ENCODE peak calls at places on chromosomes 13 and 19, in eight cellular contexts. I is astrocyte of the cerebellum, D is Peyer's patch, E is K562, O is nephron progenitor cell, S is astrocyte of the spinal cord, W is mesothelial cell of epicardium, V is SK-N-SH. J is an unnamed sample.

GRCh38 chr19:16338470-16339360 is 14.1 kb downstream of the KLF2 start:
- DNase-seq in I (peak), D (no peak), E (no peak), O (no peak), S (peak), W (no peak), V (no peak), J (peak)

GRCh38 chr13:42258747-42259146 is 13.2 kb upstream of the AKAP11 start:
- DNase-seq in I (no peak), D (no peak), E (peak), O (no peak), S (no peak), W (no peak), V (no peak), J (no peak)

GRCh38 chr13:45337803-45338202 is 3.2 kb downstream of the TPT1 start:
- DNase-seq in I (no peak), D (no peak), E (no peak), O (no peak), S (no peak), W (no peak), V (no peak), J (no peak)

GRCh38 chr13:101417043-101417406 is 717 bp upstream of the NALCN start:
- DNase-seq in I (peak), D (no peak), E (no peak), O (no peak), S (peak), W (no peak), V (peak), J (no peak)

GRCh38 chr13:98173431-98173921 is 3.6 kb downstream of the RNF113B start:
- DNase-seq in I (peak), D (no peak), E (no peak), O (no peak), S (peak), W (no peak), V (no peak), J (no peak)

GRCh38 chr19:30741539-30741938 is 369.4 kb downstream of the ZNF536 start:
- DNase-seq in I (no peak), D (no peak), E (no peak), O (no peak), S (no peak), W (no peak), V (peak), J (no peak)

GRCh38 chr13:33761744-33762143 is 56.2 kb upstream of the RFC3 start:
- DNase-seq in I (peak), D (no peak), E (no peak), O (peak), S (peak), W (no peak), V (peak), J (no peak)

GRCh38 chr13:43785681-43786471 is 896 bp downstream of the ENOX1 start:
- DNase-seq in I (no peak), D (peak), E (peak), O (peak), S (peak), W (peak), V (peak), J (no peak)

GRCh38 chr13:41306271-41307150 is 4.6 kb upstream of the NAA16 start:
- DNase-seq in I (no peak), D (no peak), E (no peak), O (no peak), S (peak), W (no peak), V (peak), J (no peak)

GRCh38 chr19:41233748-41234240 is 14.8 kb downstream of the AXL start:
- DNase-seq in I (no peak), D (no peak), E (no peak), O (no peak), S (no peak), W (no peak), V (no peak), J (no peak)

GRCh38 chr19:55563261-55563690 is 17.4 kb downstream of the ZNF579 start:
- DNase-seq in I (no peak), D (no peak), E (no peak), O (no peak), S (no peak), W (no peak), V (peak), J (no peak)

GRCh38 chr19:50315773-50316448 is 13.3 kb downstream of the KCNC3 start:
- DNase-seq in I (no peak), D (peak), E (peak), O (peak), S (peak), W (no peak), V (peak), J (no peak)

GRCh38 chr13:79775830-79776229 is 294.9 kb downstream of the NDFIP2 start:
- DNase-seq in I (peak), D (no peak), E (no peak), O (no peak), S (peak), W (no peak), V (no peak), J (no peak)

GRCh38 chr19:11705474-11705873 is 33.3 kb downstream of the ZNF823 start:
- DNase-seq in I (no peak), D (no peak), E (no peak), O (no peak), S (no peak), W (no peak), V (no peak), J (no peak)

GRCh38 chr13:29487466-29488454 is 107.7 kb downstream of the SLC7A1 start:
- DNase-seq in I (no peak), D (no peak), E (no peak), O (no peak), S (no peak), W (no peak), V (no peak), J (no peak)

GRCh38 chr19:53577968-53578367 is 40.0 kb downstream of the ZNF331 start:
- DNase-seq in I (no peak), D (no peak), E (no peak), O (no peak), S (no peak), W (no peak), V (no peak), J (no peak)

GRCh38 chr13:99029576-99029975 is 51.7 kb upstream of the DOCK9 start:
- DNase-seq in I (no peak), D (no peak), E (no peak), O (no peak), S (no peak), W (no peak), V (no peak), J (no peak)

GRCh38 chr13:50131998-50132936 is 117.0 kb downstream of the KCNRG start:
- DNase-seq in I (no peak), D (no peak), E (no peak), O (peak), S (peak), W (peak), V (no peak), J (no peak)

GRCh38 chr13:67147257-67148218 is 82.6 kb downstream of the PCDH9 start:
- DNase-seq in I (peak), D (no peak), E (no peak), O (no peak), S (peak), W (no peak), V (no peak), J (no peak)

GRCh38 chr13:43114504-43114903 is 91.1 kb downstream of the DNAJC15 start:
- DNase-seq in I (no peak), D (no peak), E (no peak), O (no peak), S (no peak), W (no peak), V (no peak), J (no peak)

GRCh38 chr13:78133511-78133910 is 214.9 kb upstream of the EDNRB start:
- DNase-seq in I (no peak), D (no peak), E (no peak), O (no peak), S (no peak), W (no peak), V (peak), J (no peak)

GRCh38 chr13:78137404-78138142 is 218.9 kb upstream of the EDNRB start:
- DNase-seq in I (peak), D (no peak), E (peak), O (peak), S (peak), W (no peak), V (peak), J (no peak)

GRCh38 chr13:78136966-78137365 is 218.3 kb upstream of the EDNRB start:
- DNase-seq in I (no peak), D (no peak), E (no peak), O (no peak), S (no peak), W (no peak), V (no peak), J (no peak)

GRCh38 chr13:78129850-78130249 is 211.2 kb upstream of the EDNRB start:
- DNase-seq in I (no peak), D (no peak), E (no peak), O (no peak), S (no peak), W (no peak), V (no peak), J (no peak)

DNA sequence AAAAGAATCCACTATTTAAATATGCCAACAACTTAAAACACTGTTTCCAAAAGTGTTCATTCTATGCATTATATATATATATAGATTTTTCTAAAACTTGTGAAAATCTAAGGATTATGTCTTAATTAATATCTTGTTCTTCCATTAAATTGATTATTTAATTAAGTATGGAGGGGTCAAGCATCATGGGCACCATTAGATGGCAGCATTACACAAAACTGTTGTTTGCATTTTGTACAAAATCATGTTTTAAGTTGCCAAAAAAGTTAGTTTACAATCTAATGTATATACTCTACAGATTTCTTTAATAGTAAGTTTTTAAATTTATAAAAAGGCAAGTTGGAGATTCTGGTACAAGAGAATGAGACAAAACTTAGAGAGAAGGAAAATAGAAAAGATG is 213.2 kb upstream of the EDNRB start:
- DNase-seq in I (no peak), D (no peak), E (no peak), O (no peak), S (no peak), W (no peak), V (no peak), J (no peak)
- TF ChIP-seq CTCF in I (peak), D (no peak), E (peak), O (peak), S (peak), W (no peak), V (peak), J (no peak)

GRCh38 chr13:94660695-94661324 is 51.5 kb downstream of the SOX21 start:
- DNase-seq in I (peak), D (no peak), E (peak), O (no peak), S (peak), W (no peak), V (peak), J (no peak)
- TF ChIP-seq CTCF in I (peak), D (peak), E (peak), O (peak), S (peak), W (no peak), V (peak), J (no peak)

DNA sequence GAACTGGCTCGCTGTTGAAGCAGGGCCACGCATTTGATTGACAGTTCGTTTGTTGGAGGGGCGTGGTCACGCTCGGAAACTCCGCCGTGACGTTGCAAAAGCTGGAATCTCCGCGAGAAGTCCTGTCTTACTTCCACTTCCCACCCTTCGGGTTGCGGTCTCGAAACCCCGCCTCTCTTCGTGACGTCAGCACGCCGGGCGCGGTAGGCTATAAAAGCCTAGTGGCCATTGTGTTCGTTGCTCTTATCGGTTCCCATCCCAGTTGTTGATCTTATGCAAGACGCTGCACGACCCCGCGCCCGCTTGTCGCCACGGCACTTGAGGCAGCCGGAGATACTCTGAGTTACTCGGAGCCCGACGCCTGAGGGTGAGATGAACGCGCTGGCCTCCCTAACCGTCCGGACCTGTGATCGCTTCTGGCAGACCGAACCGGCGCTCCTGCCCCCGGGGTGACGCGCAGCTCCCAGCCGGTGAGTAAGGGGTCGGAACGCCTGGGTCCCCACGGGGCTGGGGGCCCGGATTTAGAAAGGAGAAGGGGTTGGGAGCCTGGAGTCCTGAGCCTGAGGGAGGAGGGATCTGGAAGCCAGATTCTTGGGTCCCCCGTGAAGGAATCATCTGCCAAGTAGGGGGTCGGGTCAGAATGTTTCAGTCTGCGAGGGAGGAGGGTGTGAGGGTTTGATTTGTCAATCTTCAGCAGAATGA is at the start of gene PPP1R15A:
- DNase-seq in I (peak), D (peak), E (peak), O (peak), S (peak), W (peak), V (peak), J (peak)
- TF ChIP-seq CTCF in I (no peak), D (peak), E (no peak), O (no peak), S (no peak), W (no peak), V (no peak), J (no peak)

GRCh38 chr13:51912511-51913225 is 50.9 kb downstream of the CCDC70 start:
- DNase-seq in I (no peak), D (no peak), E (no peak), O (no peak), S (no peak), W (no peak), V (no peak), J (no peak)

GRCh38 chr13:51914137-51914493 is 52.3 kb downstream of the CCDC70 start:
- DNase-seq in I (no peak), D (no peak), E (no peak), O (no peak), S (no peak), W (no peak), V (no peak), J (no peak)

GRCh38 chr13:51913421-51914136 is 51.8 kb downstream of the CCDC70 start:
- DNase-seq in I (no peak), D (no peak), E (no peak), O (no peak), S (no peak), W (no peak), V (peak), J (no peak)

GRCh38 chr13:51910508-51910907 is 48.7 kb downstream of the CCDC70 start:
- DNase-seq in I (no peak), D (no peak), E (no peak), O (no peak), S (no peak), W (no peak), V (no peak), J (no peak)

DNA sequence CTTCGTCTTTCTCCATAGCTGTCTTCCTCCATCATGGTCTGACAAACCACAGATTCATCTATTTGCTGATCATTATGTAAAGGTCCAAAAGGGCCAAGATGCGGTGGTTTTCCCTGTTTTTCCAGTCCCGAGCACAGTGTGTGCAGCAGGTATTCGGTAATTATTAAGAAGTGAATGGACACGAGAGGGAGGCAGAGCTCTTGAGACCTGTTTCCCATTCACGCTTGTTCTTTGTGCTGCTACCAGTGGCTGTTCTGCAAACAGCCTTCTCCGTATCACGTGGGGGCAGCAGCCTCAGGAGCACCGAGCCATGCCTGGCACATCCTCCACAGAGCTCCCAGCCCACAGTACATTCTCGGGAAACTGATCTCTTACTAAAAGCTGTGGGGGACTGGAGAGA is 50.3 kb downstream of the CCDC70 start:
- DNase-seq in I (no peak), D (no peak), E (no peak), O (no peak), S (no peak), W (no peak), V (no peak), J (no peak)
- TF ChIP-seq CTCF in I (no peak), D (peak), E (no peak), O (no peak), S (no peak), W (no peak), V (no peak), J (no peak)

GRCh38 chr19:14113762-14114414 is 3.7 kb downstream of the PRKACA start:
- DNase-seq in I (no peak), D (no peak), E (peak), O (no peak), S (no peak), W (no peak), V (no peak), J (peak)
- TF ChIP-seq CTCF in I (peak), D (peak), E (peak), O (peak), S (peak), W (peak), V (peak), J (no peak)

J was measured in natural killer cell.